ENCODE peak calls at places on chromosomes 12 and 14, in eight cellular contexts. One of them, this sample, is unnamed.

GRCh38 chr12:52300796-52301691 is 9.7 kb upstream of the KRT81 start:
- DNase-seq in HCT116: no peak
- DNase-seq in GM19239: no peak
- DNase-seq in GM18507: no peak
- DNase-seq in tibial nerve: no peak
- DNase-seq in uterus: no peak
- DNase-seq in activated naive CD8-positive, alpha-beta T cell treated with anti-CD3 and anti-CD28 coated beads, Interleukin-2, amount 50 U/mL, for 24 hours: no peak
- DNase-seq in CD8-positive, alpha-beta memory T cell: no peak
- DNase-seq in this sample: no peak

GRCh38 chr12:51531982-51532497 is 59.0 kb upstream of the SCN8A start:
- DNase-seq in HCT116: peak; percentile 67
- DNase-seq in GM19239: peak; percentile 74
- DNase-seq in GM18507: peak; percentile 65
- DNase-seq in tibial nerve: peak; percentile 85
- DNase-seq in uterus: peak; percentile 55
- DNase-seq in activated naive CD8-positive, alpha-beta T cell treated with anti-CD3 and anti-CD28 coated beads, Interleukin-2, amount 50 U/mL, for 24 hours: peak; percentile 77
- DNase-seq in CD8-positive, alpha-beta memory T cell: peak; percentile 79
- DNase-seq in this sample: peak; percentile 82

GRCh38 chr14:63712123-63712522 is 15.7 kb downstream of the SGPP1 start:
- DNase-seq in HCT116: no peak
- DNase-seq in GM19239: no peak
- DNase-seq in GM18507: no peak
- DNase-seq in tibial nerve: no peak
- DNase-seq in uterus: no peak
- DNase-seq in activated naive CD8-positive, alpha-beta T cell treated with anti-CD3 and anti-CD28 coated beads, Interleukin-2, amount 50 U/mL, for 24 hours: no peak
- DNase-seq in CD8-positive, alpha-beta memory T cell: no peak
- DNase-seq in this sample: no peak

GRCh38 chr14:89184952-89185351 is 232.1 kb downstream of the FOXN3 start:
- DNase-seq in HCT116: no peak
- DNase-seq in GM19239: no peak
- DNase-seq in GM18507: no peak
- DNase-seq in tibial nerve: no peak
- DNase-seq in uterus: no peak
- DNase-seq in activated naive CD8-positive, alpha-beta T cell treated with anti-CD3 and anti-CD28 coated beads, Interleukin-2, amount 50 U/mL, for 24 hours: no peak
- DNase-seq in CD8-positive, alpha-beta memory T cell: no peak
- DNase-seq in this sample: no peak

GRCh38 chr12:132165584-132165983 is 21.3 kb downstream of the NOC4L start:
- DNase-seq in HCT116: no peak
- DNase-seq in GM19239: no peak
- DNase-seq in GM18507: no peak
- DNase-seq in tibial nerve: no peak
- DNase-seq in uterus: no peak
- DNase-seq in activated naive CD8-positive, alpha-beta T cell treated with anti-CD3 and anti-CD28 coated beads, Interleukin-2, amount 50 U/mL, for 24 hours: no peak
- DNase-seq in CD8-positive, alpha-beta memory T cell: no peak
- DNase-seq in this sample: no peak

GRCh38 chr12:53051058-53051880 is 1.4 kb downstream of the TNS2 start:
- DNase-seq in HCT116: no peak
- DNase-seq in GM19239: no peak
- DNase-seq in GM18507: no peak
- DNase-seq in tibial nerve: peak; percentile 85
- DNase-seq in uterus: peak; percentile 78
- DNase-seq in activated naive CD8-positive, alpha-beta T cell treated with anti-CD3 and anti-CD28 coated beads, Interleukin-2, amount 50 U/mL, for 24 hours: no peak
- DNase-seq in CD8-positive, alpha-beta memory T cell: no peak
- DNase-seq in this sample: peak; percentile 47

GRCh38 chr14:36176524-36176923 is at the start of gene PTCSC3:
- DNase-seq in HCT116: no peak
- DNase-seq in GM19239: no peak
- DNase-seq in GM18507: no peak
- DNase-seq in tibial nerve: no peak
- DNase-seq in uterus: no peak
- DNase-seq in activated naive CD8-positive, alpha-beta T cell treated with anti-CD3 and anti-CD28 coated beads, Interleukin-2, amount 50 U/mL, for 24 hours: no peak
- DNase-seq in CD8-positive, alpha-beta memory T cell: no peak
- DNase-seq in this sample: no peak

GRCh38 chr12:94207467-94208432 is 59.4 kb downstream of the PLXNC1 start:
- DNase-seq in HCT116: no peak
- DNase-seq in GM19239: peak; percentile 63
- DNase-seq in GM18507: peak; percentile 42
- DNase-seq in tibial nerve: peak; percentile 14
- DNase-seq in uterus: no peak
- DNase-seq in activated naive CD8-positive, alpha-beta T cell treated with anti-CD3 and anti-CD28 coated beads, Interleukin-2, amount 50 U/mL, for 24 hours: peak; percentile 34
- DNase-seq in CD8-positive, alpha-beta memory T cell: no peak
- DNase-seq in this sample: no peak

GRCh38 chr12:52876371-52876770 is 27.6 kb upstream of the KRT78 start:
- DNase-seq in HCT116: no peak
- DNase-seq in GM19239: no peak
- DNase-seq in GM18507: no peak
- DNase-seq in tibial nerve: no peak
- DNase-seq in uterus: no peak
- DNase-seq in activated naive CD8-positive, alpha-beta T cell treated with anti-CD3 and anti-CD28 coated beads, Interleukin-2, amount 50 U/mL, for 24 hours: no peak
- DNase-seq in CD8-positive, alpha-beta memory T cell: no peak
- DNase-seq in this sample: no peak

GRCh38 chr14:102827716-102828115 is 50.5 kb downstream of the TRAF3 start:
- DNase-seq in HCT116: no peak
- DNase-seq in GM19239: no peak
- DNase-seq in GM18507: no peak
- DNase-seq in tibial nerve: no peak
- DNase-seq in uterus: no peak
- DNase-seq in activated naive CD8-positive, alpha-beta T cell treated with anti-CD3 and anti-CD28 coated beads, Interleukin-2, amount 50 U/mL, for 24 hours: no peak
- DNase-seq in CD8-positive, alpha-beta memory T cell: no peak
- DNase-seq in this sample: no peak

GRCh38 chr14:79587194-79587593 is 624.1 kb downstream of the DIO2 start:
- DNase-seq in HCT116: no peak
- DNase-seq in GM19239: no peak
- DNase-seq in GM18507: no peak
- DNase-seq in tibial nerve: no peak
- DNase-seq in uterus: no peak
- DNase-seq in activated naive CD8-positive, alpha-beta T cell treated with anti-CD3 and anti-CD28 coated beads, Interleukin-2, amount 50 U/mL, for 24 hours: no peak
- DNase-seq in CD8-positive, alpha-beta memory T cell: no peak
- DNase-seq in this sample: no peak

GRCh38 chr12:31897791-31898503 is 61.3 kb upstream of the RESF1 start:
- DNase-seq in HCT116: peak; percentile 19
- DNase-seq in GM19239: no peak
- DNase-seq in GM18507: no peak
- DNase-seq in tibial nerve: peak; percentile 8
- DNase-seq in uterus: no peak
- DNase-seq in activated naive CD8-positive, alpha-beta T cell treated with anti-CD3 and anti-CD28 coated beads, Interleukin-2, amount 50 U/mL, for 24 hours: peak; percentile 44
- DNase-seq in CD8-positive, alpha-beta memory T cell: peak; percentile 67
- DNase-seq in this sample: no peak

GRCh38 chr12:121446760-121447159 is 46.8 kb downstream of the RNF34 start:
- DNase-seq in HCT116: no peak
- DNase-seq in GM19239: no peak
- DNase-seq in GM18507: no peak
- DNase-seq in tibial nerve: no peak
- DNase-seq in uterus: no peak
- DNase-seq in activated naive CD8-positive, alpha-beta T cell treated with anti-CD3 and anti-CD28 coated beads, Interleukin-2, amount 50 U/mL, for 24 hours: no peak
- DNase-seq in CD8-positive, alpha-beta memory T cell: no peak
- DNase-seq in this sample: no peak

GRCh38 chr14:31070431-31070830 is 44.3 kb upstream of the STRN3 start:
- DNase-seq in HCT116: no peak
- DNase-seq in GM19239: no peak
- DNase-seq in GM18507: no peak
- DNase-seq in tibial nerve: no peak
- DNase-seq in uterus: no peak
- DNase-seq in activated naive CD8-positive, alpha-beta T cell treated with anti-CD3 and anti-CD28 coated beads, Interleukin-2, amount 50 U/mL, for 24 hours: no peak
- DNase-seq in CD8-positive, alpha-beta memory T cell: no peak
- DNase-seq in this sample: peak; percentile 92

GRCh38 chr14:87461704-87462103 is 531.3 kb downstream of the GALC start:
- DNase-seq in HCT116: no peak
- DNase-seq in GM19239: no peak
- DNase-seq in GM18507: no peak
- DNase-seq in tibial nerve: no peak
- DNase-seq in uterus: no peak
- DNase-seq in activated naive CD8-positive, alpha-beta T cell treated with anti-CD3 and anti-CD28 coated beads, Interleukin-2, amount 50 U/mL, for 24 hours: no peak
- DNase-seq in CD8-positive, alpha-beta memory T cell: no peak
- DNase-seq in this sample: no peak

GRCh38 chr14:98177551-98177950 is 1094.4 kb downstream of the BCL11B start:
- DNase-seq in HCT116: no peak
- DNase-seq in GM19239: no peak
- DNase-seq in GM18507: no peak
- DNase-seq in tibial nerve: no peak
- DNase-seq in uterus: no peak
- DNase-seq in activated naive CD8-positive, alpha-beta T cell treated with anti-CD3 and anti-CD28 coated beads, Interleukin-2, amount 50 U/mL, for 24 hours: peak; percentile 70
- DNase-seq in CD8-positive, alpha-beta memory T cell: peak; percentile 58
- DNase-seq in this sample: no peak

GRCh38 chr12:7751394-7751793 is 4.2 kb upstream of the CLEC4C start:
- DNase-seq in HCT116: no peak
- DNase-seq in GM19239: no peak
- DNase-seq in GM18507: no peak
- DNase-seq in tibial nerve: no peak
- DNase-seq in uterus: no peak
- DNase-seq in activated naive CD8-positive, alpha-beta T cell treated with anti-CD3 and anti-CD28 coated beads, Interleukin-2, amount 50 U/mL, for 24 hours: no peak
- DNase-seq in CD8-positive, alpha-beta memory T cell: no peak
- DNase-seq in this sample: no peak

GRCh38 chr12:4850857-4851380 is 58.8 kb upstream of the KCNA1 start:
- DNase-seq in HCT116: no peak
- DNase-seq in GM19239: no peak
- DNase-seq in GM18507: no peak
- DNase-seq in tibial nerve: no peak
- DNase-seq in uterus: no peak
- DNase-seq in activated naive CD8-positive, alpha-beta T cell treated with anti-CD3 and anti-CD28 coated beads, Interleukin-2, amount 50 U/mL, for 24 hours: no peak
- DNase-seq in CD8-positive, alpha-beta memory T cell: no peak
- DNase-seq in this sample: no peak

GRCh38 chr14:33737446-33737845 is 213.4 kb downstream of the EGLN3 start:
- DNase-seq in HCT116: no peak
- DNase-seq in GM19239: no peak
- DNase-seq in GM18507: no peak
- DNase-seq in tibial nerve: no peak
- DNase-seq in uterus: no peak
- DNase-seq in activated naive CD8-positive, alpha-beta T cell treated with anti-CD3 and anti-CD28 coated beads, Interleukin-2, amount 50 U/mL, for 24 hours: no peak
- DNase-seq in CD8-positive, alpha-beta memory T cell: no peak
- DNase-seq in this sample: peak; percentile 75

GRCh38 chr12:56247923-56248322 is 10.3 kb downstream of the ANKRD52 start:
- DNase-seq in HCT116: no peak
- DNase-seq in GM19239: no peak
- DNase-seq in GM18507: no peak
- DNase-seq in tibial nerve: no peak
- DNase-seq in uterus: no peak
- DNase-seq in activated naive CD8-positive, alpha-beta T cell treated with anti-CD3 and anti-CD28 coated beads, Interleukin-2, amount 50 U/mL, for 24 hours: no peak
- DNase-seq in CD8-positive, alpha-beta memory T cell: no peak
- DNase-seq in this sample: no peak

GRCh38 chr12:56120158-56120846 is 2.2 kb downstream of the ZC3H10 start:
- DNase-seq in HCT116: no peak
- DNase-seq in GM19239: no peak
- DNase-seq in GM18507: no peak
- DNase-seq in tibial nerve: no peak
- DNase-seq in uterus: no peak
- DNase-seq in activated naive CD8-positive, alpha-beta T cell treated with anti-CD3 and anti-CD28 coated beads, Interleukin-2, amount 50 U/mL, for 24 hours: no peak
- DNase-seq in CD8-positive, alpha-beta memory T cell: no peak
- DNase-seq in this sample: no peak

GRCh38 chr12:45446013-45446412 is 230.1 kb downstream of the ANO6 start:
- DNase-seq in HCT116: no peak
- DNase-seq in GM19239: no peak
- DNase-seq in GM18507: no peak
- DNase-seq in tibial nerve: no peak
- DNase-seq in uterus: no peak
- DNase-seq in activated naive CD8-positive, alpha-beta T cell treated with anti-CD3 and anti-CD28 coated beads, Interleukin-2, amount 50 U/mL, for 24 hours: no peak
- DNase-seq in CD8-positive, alpha-beta memory T cell: no peak
- DNase-seq in this sample: no peak

GRCh38 chr12:131094831-131095805 is 141.4 kb downstream of the ADGRD1 start:
- DNase-seq in HCT116: no peak
- DNase-seq in GM19239: no peak
- DNase-seq in GM18507: no peak
- DNase-seq in tibial nerve: no peak
- DNase-seq in uterus: peak; percentile 8
- DNase-seq in activated naive CD8-positive, alpha-beta T cell treated with anti-CD3 and anti-CD28 coated beads, Interleukin-2, amount 50 U/mL, for 24 hours: no peak
- DNase-seq in CD8-positive, alpha-beta memory T cell: peak; percentile 37
- DNase-seq in this sample: no peak

GRCh38 chr12:6434205-6435180 is 10.3 kb upstream of the CD27 start:
- DNase-seq in HCT116: no peak
- DNase-seq in GM19239: no peak
- DNase-seq in GM18507: no peak
- DNase-seq in tibial nerve: no peak
- DNase-seq in uterus: no peak
- DNase-seq in activated naive CD8-positive, alpha-beta T cell treated with anti-CD3 and anti-CD28 coated beads, Interleukin-2, amount 50 U/mL, for 24 hours: peak; percentile 47
- DNase-seq in CD8-positive, alpha-beta memory T cell: peak; percentile 66
- DNase-seq in this sample: no peak

GRCh38 chr12:132469423-132469822 is 20.5 kb upstream of the FBRSL1 start:
- DNase-seq in HCT116: no peak
- DNase-seq in GM19239: no peak
- DNase-seq in GM18507: no peak
- DNase-seq in tibial nerve: no peak
- DNase-seq in uterus: no peak
- DNase-seq in activated naive CD8-positive, alpha-beta T cell treated with anti-CD3 and anti-CD28 coated beads, Interleukin-2, amount 50 U/mL, for 24 hours: no peak
- DNase-seq in CD8-positive, alpha-beta memory T cell: no peak
- DNase-seq in this sample: no peak

GRCh38 chr12:70606001-70606400 is 31.2 kb downstream of the PTPRB start:
- DNase-seq in HCT116: no peak
- DNase-seq in GM19239: no peak
- DNase-seq in GM18507: no peak
- DNase-seq in tibial nerve: no peak
- DNase-seq in uterus: no peak
- DNase-seq in activated naive CD8-positive, alpha-beta T cell treated with anti-CD3 and anti-CD28 coated beads, Interleukin-2, amount 50 U/mL, for 24 hours: no peak
- DNase-seq in CD8-positive, alpha-beta memory T cell: no peak
- DNase-seq in this sample: no peak

GRCh38 chr12:78641837-78642423 is 222.6 kb upstream of the SYT1 start:
- DNase-seq in HCT116: peak; percentile 0
- DNase-seq in GM19239: no peak
- DNase-seq in GM18507: no peak
- DNase-seq in tibial nerve: no peak
- DNase-seq in uterus: no peak
- DNase-seq in activated naive CD8-positive, alpha-beta T cell treated with anti-CD3 and anti-CD28 coated beads, Interleukin-2, amount 50 U/mL, for 24 hours: no peak
- DNase-seq in CD8-positive, alpha-beta memory T cell: no peak
- DNase-seq in this sample: no peak

GRCh38 chr12:19575307-19576243 is 136.3 kb downstream of the AEBP2 start:
- DNase-seq in HCT116: peak; percentile 18
- DNase-seq in GM19239: no peak
- DNase-seq in GM18507: no peak
- DNase-seq in tibial nerve: peak; percentile 41
- DNase-seq in uterus: peak; percentile 25
- DNase-seq in activated naive CD8-positive, alpha-beta T cell treated with anti-CD3 and anti-CD28 coated beads, Interleukin-2, amount 50 U/mL, for 24 hours: no peak
- DNase-seq in CD8-positive, alpha-beta memory T cell: no peak
- DNase-seq in this sample: peak; percentile 34

GRCh38 chr14:93005838-93006237 is 82.9 kb downstream of the CHGA start:
- DNase-seq in HCT116: no peak
- DNase-seq in GM19239: no peak
- DNase-seq in GM18507: no peak
- DNase-seq in tibial nerve: no peak
- DNase-seq in uterus: no peak
- DNase-seq in activated naive CD8-positive, alpha-beta T cell treated with anti-CD3 and anti-CD28 coated beads, Interleukin-2, amount 50 U/mL, for 24 hours: no peak
- DNase-seq in CD8-positive, alpha-beta memory T cell: no peak
- DNase-seq in this sample: no peak

GRCh38 chr14:64935508-64935907 is 7.0 kb downstream of the GPX2 start:
- DNase-seq in HCT116: no peak
- DNase-seq in GM19239: no peak
- DNase-seq in GM18507: no peak
- DNase-seq in tibial nerve: no peak
- DNase-seq in uterus: no peak
- DNase-seq in activated naive CD8-positive, alpha-beta T cell treated with anti-CD3 and anti-CD28 coated beads, Interleukin-2, amount 50 U/mL, for 24 hours: no peak
- DNase-seq in CD8-positive, alpha-beta memory T cell: no peak
- DNase-seq in this sample: no peak

GRCh38 chr14:99348816-99349609 is 77.0 kb upstream of the BCL11B start:
- DNase-seq in HCT116: no peak
- DNase-seq in GM19239: no peak
- DNase-seq in GM18507: no peak
- DNase-seq in tibial nerve: no peak
- DNase-seq in uterus: no peak
- DNase-seq in activated naive CD8-positive, alpha-beta T cell treated with anti-CD3 and anti-CD28 coated beads, Interleukin-2, amount 50 U/mL, for 24 hours: no peak
- DNase-seq in CD8-positive, alpha-beta memory T cell: no peak
- DNase-seq in this sample: peak; percentile 33

GRCh38 chr12:99804715-99805114 is 157.2 kb downstream of the GARIN6 start:
- DNase-seq in HCT116: no peak
- DNase-seq in GM19239: no peak
- DNase-seq in GM18507: no peak
- DNase-seq in tibial nerve: no peak
- DNase-seq in uterus: no peak
- DNase-seq in activated naive CD8-positive, alpha-beta T cell treated with anti-CD3 and anti-CD28 coated beads, Interleukin-2, amount 50 U/mL, for 24 hours: no peak
- DNase-seq in CD8-positive, alpha-beta memory T cell: no peak
- DNase-seq in this sample: no peak